ENCODE peak calls at places on chromosomes 4 and X, in nine cellular contexts. P is EL, M is breast epithelium, L is fibroblast of pulmonary artery, A is fibroblast of mammary gland, F is Calu3, U is globus pallidus, E is cardiac fibroblast, R is skeletal muscle cell. N is an unnamed sample.

GRCh38 chr4:167987285-167987684 is 105.1 kb upstream of the ANXA10 start:
- DNase-seq in P (no peak), M (no peak), L (no peak), A (no peak), F (no peak), U (no peak), E (no peak), R (no peak), N (no peak)

GRCh38 chr4:179766938-179767337 is 2324.7 kb upstream of the AGA start:
- DNase-seq in P (no peak), M (no peak), L (no peak), A (no peak), F (no peak), U (no peak), E (no peak), R (no peak), N (no peak)

GRCh38 chrX:129597905-129598304 is 56.9 kb downstream of the APLN start:
- DNase-seq in P (no peak), M (no peak), L (no peak), A (no peak), F (no peak), U (no peak), E (no peak), R (no peak), N (no peak)

GRCh38 chrX:40773809-40774208 is 38.5 kb upstream of the MED14 start:
- DNase-seq in P (peak), M (no peak), L (peak), A (peak), F (no peak), U (no peak), E (peak), R (no peak), N (no peak)

GRCh38 chr4:55742655-55743191 is 76.9 kb upstream of the EXOC1L start:
- DNase-seq in P (peak), M (no peak), L (peak), A (peak), F (no peak), U (no peak), E (peak), R (peak), N (no peak)

GRCh38 chr4:14984452-14984851 is 17.8 kb upstream of the CPEB2 start:
- DNase-seq in P (no peak), M (no peak), L (no peak), A (peak), F (no peak), U (no peak), E (peak), R (no peak), N (no peak)

GRCh38 chr4:85210353-85210752 is 243.9 kb upstream of the WDFY3 start:
- DNase-seq in P (peak), M (no peak), L (no peak), A (peak), F (peak), U (no peak), E (peak), R (no peak), N (no peak)

GRCh38 chr4:100469555-100469954 is 48.3 kb downstream of the EMCN start:
- DNase-seq in P (no peak), M (no peak), L (no peak), A (no peak), F (no peak), U (no peak), E (no peak), R (no peak), N (no peak)

GRCh38 chr4:174284181-174284886 is 623 bp downstream of the CEP44 start:
- DNase-seq in P (peak), M (no peak), L (peak), A (peak), F (no peak), U (no peak), E (peak), R (peak), N (peak)

GRCh38 chrX:22135994-22136684 is 104.0 kb downstream of the PHEX start:
- DNase-seq in P (peak), M (peak), L (peak), A (peak), F (peak), U (peak), E (peak), R (peak), N (peak)

GRCh38 chr4:142781114-142781513 is 65.0 kb downstream of the INPP4B start:
- DNase-seq in P (peak), M (no peak), L (peak), A (peak), F (no peak), U (no peak), E (no peak), R (no peak), N (no peak)

GRCh38 chr4:123093247-123093646 is 170.8 kb upstream of the NUDT6 start:
- DNase-seq in P (no peak), M (no peak), L (no peak), A (no peak), F (no peak), U (peak), E (no peak), R (no peak), N (no peak)